ENCODE peak calls at places on chromosomes 2 and 18, in five cellular contexts. D, Z, Q, W and X are unnamed samples.

GRCh38 chr18:52409732-52410131 is 69.7 kb downstream of the DCC start:
- DNase-seq in D (no peak), Z (peak), Q (peak), W (no peak), X (peak)

GRCh38 chr2:235968616-235969324 is 199.4 kb downstream of the GBX2 start:
- DNase-seq in D (no peak), Z (no peak), Q (peak), W (no peak), X (no peak)

GRCh38 chr2:171319164-171319810 is 114.5 kb downstream of the METTL8 start:
- DNase-seq in D (no peak), Z (no peak), Q (peak), W (peak), X (peak)

GRCh38 chr2:133591164-133591563 is 22.9 kb upstream of the NCKAP5 start:
- DNase-seq in D (no peak), Z (no peak), Q (no peak), W (peak), X (no peak)

GRCh38 chr2:168910330-168910729 is 9.2 kb downstream of the G6PC2 start:
- DNase-seq in D (no peak), Z (no peak), Q (no peak), W (no peak), X (no peak)

GRCh38 chr2:30656079-30656478 is 151.2 kb downstream of the CAPN13 start:
- DNase-seq in D (no peak), Z (no peak), Q (no peak), W (peak), X (no peak)

GRCh38 chr2:199303814-199304213 is 153.9 kb downstream of the SATB2 start:
- DNase-seq in D (no peak), Z (no peak), Q (no peak), W (peak), X (no peak)

GRCh38 chr2:145874466-145874865 is 1354.5 kb upstream of the ZEB2 start:
- DNase-seq in D (no peak), Z (no peak), Q (no peak), W (peak), X (no peak)

GRCh38 chr2:8872821-8873432 is 35.5 kb upstream of the KIDINS220 start:
- DNase-seq in D (peak), Z (peak), Q (no peak), W (peak), X (peak)

GRCh38 chr2:177419274-177419673 is 26.7 kb downstream of the AGPS start:
- DNase-seq in D (no peak), Z (no peak), Q (no peak), W (peak), X (no peak)

GRCh38 chr2:190698895-190699294 is 50.0 kb downstream of the NAB1 start:
- DNase-seq in D (no peak), Z (peak), Q (peak), W (peak), X (no peak)

GRCh38 chr2:60350791-60351190 is 202.7 kb downstream of the BCL11A start:
- DNase-seq in D (no peak), Z (no peak), Q (no peak), W (no peak), X (no peak)

GRCh38 chr2:106566050-106566449 is 78.9 kb downstream of the CD8B2 start:
- DNase-seq in D (no peak), Z (no peak), Q (no peak), W (no peak), X (no peak)

GRCh38 chr2:95314964-95315611 is 17.9 kb downstream of the KCNIP3 start:
- DNase-seq in D (no peak), Z (peak), Q (peak), W (peak), X (no peak)

GRCh38 chr2:9247786-9248185 is 41.2 kb downstream of the ASAP2 start:
- DNase-seq in D (no peak), Z (no peak), Q (no peak), W (no peak), X (no peak)

GRCh38 chr2:229821353-229821752 is 100.5 kb downstream of the TRIP12 start:
- DNase-seq in D (no peak), Z (no peak), Q (no peak), W (no peak), X (no peak)

GRCh38 chr2:121596221-121597080 is 52.8 kb downstream of the CLASP1 start:
- DNase-seq in D (no peak), Z (peak), Q (no peak), W (peak), X (peak)

GRCh38 chr2:222866358-222866960 is 5.6 kb downstream of the ACSL3 start:
- DNase-seq in D (no peak), Z (no peak), Q (no peak), W (no peak), X (peak)

GRCh38 chr2:22055784-22056620 is 932.2 kb downstream of the TDRD15 start:
- DNase-seq in D (no peak), Z (no peak), Q (no peak), W (no peak), X (no peak)

GRCh38 chr2:146989726-146990125 is 855.1 kb upstream of the ACVR2A start:
- DNase-seq in D (no peak), Z (no peak), Q (no peak), W (no peak), X (no peak)

GRCh38 chr18:37425182-37425581 is 140.4 kb downstream of the CELF4 start:
- DNase-seq in D (peak), Z (no peak), Q (no peak), W (no peak), X (no peak)

GRCh38 chr2:100884145-100884621 is 64.2 kb downstream of the NPAS2 start:
- DNase-seq in D (no peak), Z (no peak), Q (no peak), W (no peak), X (no peak)

GRCh38 chr2:100880730-100881129 is 60.8 kb downstream of the NPAS2 start:
- DNase-seq in D (no peak), Z (no peak), Q (no peak), W (no peak), X (no peak)

GRCh38 chr2:100886054-100886453 is 66.1 kb downstream of the NPAS2 start:
- DNase-seq in D (no peak), Z (no peak), Q (no peak), W (no peak), X (no peak)

GRCh38 chr2:100881629-100882028 is 61.7 kb downstream of the NPAS2 start:
- DNase-seq in D (no peak), Z (no peak), Q (no peak), W (no peak), X (no peak)

GRCh38 chr2:100882645-100883613 is 63.0 kb downstream of the NPAS2 start:
- DNase-seq in D (no peak), Z (peak), Q (no peak), W (peak), X (no peak)
- H3K4me2 ChIP-seq in D (no peak), Z (peak), Q (no peak), W (no peak), X (no peak)

GRCh38 chr2:54947596-54948519 is 102.4 kb downstream of the RTN4 start:
- DNase-seq in D (no peak), Z (no peak), Q (no peak), W (no peak), X (no peak)

GRCh38 chr2:54947121-54947520 is 103.1 kb downstream of the RTN4 start:
- DNase-seq in D (no peak), Z (no peak), Q (no peak), W (no peak), X (no peak)

GRCh38 chr2:54946220-54946568 is 104.1 kb downstream of the RTN4 start:
- DNase-seq in D (no peak), Z (no peak), Q (no peak), W (no peak), X (no peak)

GRCh38 chr2:54944724-54945326 is 105.4 kb downstream of the RTN4 start:
- DNase-seq in D (no peak), Z (no peak), Q (no peak), W (no peak), X (no peak)

GRCh38 chr2:54945401-54946219 is 104.6 kb downstream of the RTN4 start:
- DNase-seq in D (no peak), Z (peak), Q (no peak), W (peak), X (peak)
- H3K4me2 ChIP-seq in D (no peak), Z (no peak), Q (no peak), W (peak), X (peak)

GRCh38 chr2:159002465-159003130 is 34.2 kb downstream of the TANC1 start:
- DNase-seq in D (no peak), Z (no peak), Q (no peak), W (no peak), X (no peak)
- H3K4me2 ChIP-seq in D (no peak), Z (peak), Q (no peak), W (no peak), X (no peak)

GRCh38 chr18:55997156-55997561 is 409.2 kb upstream of the TCF4 start:
- DNase-seq in D (no peak), Z (no peak), Q (no peak), W (peak), X (no peak)
- H3K4me2 ChIP-seq in D (no peak), Z (no peak), Q (no peak), W (peak), X (peak)

DNA sequence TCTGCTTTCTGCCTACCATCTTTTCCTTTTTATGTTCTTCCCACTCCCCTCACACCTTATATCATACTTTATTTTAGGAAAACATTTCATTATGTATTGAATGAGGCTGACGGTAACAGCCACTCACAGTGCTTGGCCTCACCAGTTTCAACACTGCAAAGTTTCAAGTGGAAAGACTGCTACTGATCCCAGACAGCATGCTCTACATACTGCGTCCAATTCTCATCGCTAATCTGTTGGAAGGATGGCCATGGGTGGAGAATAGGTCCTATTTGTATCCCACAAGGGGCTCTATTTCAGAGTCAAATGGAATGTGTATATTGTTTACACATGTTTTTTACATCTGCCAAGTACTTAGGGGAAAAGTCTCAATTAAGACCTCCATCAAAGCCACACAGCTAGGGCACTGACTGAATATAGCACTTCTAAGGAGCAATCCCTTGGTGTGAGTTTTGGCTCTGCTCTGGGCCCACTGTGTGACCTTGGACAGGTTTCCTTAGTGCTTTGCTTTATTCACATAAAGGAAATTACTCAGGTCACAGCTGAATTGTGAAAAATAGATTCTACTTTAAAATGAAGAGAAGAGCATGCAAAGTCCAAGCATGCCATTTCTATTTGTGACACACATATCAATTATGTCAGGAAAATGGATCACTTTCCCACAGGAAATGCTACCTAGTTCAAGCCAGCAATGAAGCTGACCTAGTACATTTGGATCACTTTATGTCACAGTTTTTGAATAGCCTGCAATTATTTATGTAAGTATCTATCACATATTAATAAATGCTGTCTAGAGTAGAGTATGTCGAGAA is 112.9 kb upstream of the STK17B start:
- DNase-seq in D (no peak), Z (no peak), Q (no peak), W (peak), X (no peak)
- H3K4me2 ChIP-seq in D (no peak), Z (no peak), Q (no peak), W (no peak), X (no peak)

GRCh38 chr2:86775323-86775722 is 15.4 kb downstream of the CD8A start:
- DNase-seq in D (no peak), Z (no peak), Q (no peak), W (no peak), X (no peak)

GRCh38 chr2:86782748-86783147 is 8.0 kb downstream of the CD8A start:
- DNase-seq in D (no peak), Z (no peak), Q (no peak), W (no peak), X (no peak)

GRCh38 chr2:86781363-86781762 is 9.3 kb downstream of the CD8A start:
- DNase-seq in D (no peak), Z (no peak), Q (no peak), W (no peak), X (no peak)

GRCh38 chr2:86776532-86776931 is 14.2 kb downstream of the CD8A start:
- DNase-seq in D (no peak), Z (no peak), Q (no peak), W (no peak), X (no peak)

DNA sequence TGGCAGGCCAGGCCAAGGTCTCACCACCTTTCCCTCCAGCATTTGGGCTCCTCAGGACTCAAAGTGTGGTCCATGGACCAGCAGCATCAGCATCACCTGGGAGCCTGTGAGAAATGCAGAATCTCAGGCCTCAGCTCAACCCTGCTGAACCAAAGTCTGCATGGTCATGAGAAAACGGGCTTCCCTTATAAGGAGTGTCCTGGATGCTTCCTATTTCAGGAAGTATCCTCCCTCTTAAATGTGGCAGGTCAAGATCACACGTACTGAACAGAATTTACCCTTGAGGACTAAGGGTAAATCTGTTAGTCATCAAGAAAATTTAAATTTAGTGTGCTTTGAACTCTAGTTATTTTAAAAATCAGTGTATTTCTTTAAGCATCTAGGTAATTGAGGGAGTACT is 11.8 kb downstream of the CD8A start:
- DNase-seq in D (no peak), Z (no peak), Q (no peak), W (no peak), X (no peak)
- H3K4me2 ChIP-seq in D (no peak), Z (no peak), Q (no peak), W (no peak), X (no peak)